ENCODE peak calls at places on chromosomes 4 and X, in seven cellular contexts. Y, K, G, V, U, I and O are unnamed samples.

GRCh38 chr4:20252656-20253271 is 1.1 kb downstream of the SLIT2 start:
- DNase-seq in Y (peak; percentile 82), K (no peak), G (no peak), V (peak; percentile 50), U (no peak), I (no peak), O (peak; percentile 68)

GRCh38 chr4:30495261-30496050 is 224.7 kb upstream of the PCDH7 start:
- DNase-seq in Y (no peak), K (no peak), G (no peak), V (no peak), U (no peak), I (no peak), O (no peak)

GRCh38 chrX:79259073-79259689 is 108.0 kb downstream of the ITM2A start:
- DNase-seq in Y (no peak), K (no peak), G (peak; percentile 59), V (no peak), U (peak; percentile 71), I (no peak), O (no peak)

GRCh38 chr4:2604614-2605013 is 68.2 kb downstream of the FAM193A start:
- DNase-seq in Y (no peak), K (no peak), G (no peak), V (no peak), U (no peak), I (no peak), O (no peak)

GRCh38 chr4:62490635-62491034 is 1290.5 kb downstream of the ADGRL3 start:
- DNase-seq in Y (no peak), K (no peak), G (no peak), V (no peak), U (no peak), I (peak; percentile 4), O (no peak)

GRCh38 chr4:94298725-94299252 is 43.8 kb downstream of the HPGDS start:
- DNase-seq in Y (no peak), K (peak; percentile 82), G (no peak), V (no peak), U (no peak), I (peak; percentile 56), O (no peak)

GRCh38 chr4:17368408-17368807 is 143.5 kb downstream of the QDPR start:
- DNase-seq in Y (no peak), K (no peak), G (no peak), V (no peak), U (no peak), I (no peak), O (no peak)

GRCh38 chr4:151202851-151203455 is 74.0 kb upstream of the PRSS48 start:
- DNase-seq in Y (no peak), K (no peak), G (no peak), V (no peak), U (no peak), I (no peak), O (no peak)

GRCh38 chr4:100736651-100737450 is 219.0 kb upstream of the EMCN start:
- DNase-seq in Y (no peak), K (no peak), G (no peak), V (peak; percentile 21), U (no peak), I (peak; percentile 87), O (no peak)

GRCh38 chr4:119035941-119036737 is 99.5 kb upstream of the MYOZ2 start:
- DNase-seq in Y (no peak), K (no peak), G (no peak), V (no peak), U (no peak), I (no peak), O (no peak)

GRCh38 chr4:82748176-82748575 is 50.4 kb downstream of the SCD5 start:
- DNase-seq in Y (no peak), K (no peak), G (no peak), V (no peak), U (no peak), I (peak; percentile 55), O (no peak)

GRCh38 chr4:153594208-153594607 is 89.9 kb upstream of the TLR2 start:
- DNase-seq in Y (no peak), K (no peak), G (no peak), V (no peak), U (no peak), I (no peak), O (no peak)

GRCh38 chrX:136473663-136474062 is 14.1 kb upstream of the BRS3 start:
- DNase-seq in Y (no peak), K (no peak), G (no peak), V (no peak), U (no peak), I (no peak), O (no peak)

GRCh38 chrX:40806511-40807220 is 71.3 kb upstream of the MED14 start:
- DNase-seq in Y (no peak), K (no peak), G (no peak), V (no peak), U (no peak), I (peak; percentile 28), O (no peak)

GRCh38 chr4:116688536-116688935 is 396.8 kb downstream of the TRAM1L1 start:
- DNase-seq in Y (no peak), K (no peak), G (no peak), V (no peak), U (no peak), I (no peak), O (no peak)

GRCh38 chr4:13548059-13548983 is 4.0 kb upstream of the NKX3-2 start:
- DNase-seq in Y (no peak), K (no peak), G (no peak), V (no peak), U (no peak), I (no peak), O (no peak)

GRCh38 chr4:105605493-105605892 is 53.1 kb downstream of the ARHGEF38 start:
- DNase-seq in Y (no peak), K (no peak), G (no peak), V (no peak), U (no peak), I (peak; percentile 51), O (no peak)

GRCh38 chr4:3369781-3370660 is 71.7 kb upstream of the HGFAC start:
- DNase-seq in Y (peak; percentile 82), K (no peak), G (no peak), V (no peak), U (peak; percentile 36), I (peak; percentile 53), O (no peak)

GRCh38 chr4:123352240-123352945 is 44.2 kb upstream of the SPRY1 start:
- DNase-seq in Y (no peak), K (no peak), G (no peak), V (no peak), U (no peak), I (peak; percentile 91), O (no peak)

GRCh38 chr4:143241892-143242291 is 57.2 kb downstream of the USP38 start:
- DNase-seq in Y (no peak), K (peak; percentile 24), G (no peak), V (no peak), U (no peak), I (peak; percentile 63), O (no peak)

GRCh38 chr4:173218411-173219125 is 50.0 kb downstream of the GALNT7 start:
- DNase-seq in Y (no peak), K (no peak), G (no peak), V (no peak), U (no peak), I (peak; percentile 27), O (no peak)

DNA sequence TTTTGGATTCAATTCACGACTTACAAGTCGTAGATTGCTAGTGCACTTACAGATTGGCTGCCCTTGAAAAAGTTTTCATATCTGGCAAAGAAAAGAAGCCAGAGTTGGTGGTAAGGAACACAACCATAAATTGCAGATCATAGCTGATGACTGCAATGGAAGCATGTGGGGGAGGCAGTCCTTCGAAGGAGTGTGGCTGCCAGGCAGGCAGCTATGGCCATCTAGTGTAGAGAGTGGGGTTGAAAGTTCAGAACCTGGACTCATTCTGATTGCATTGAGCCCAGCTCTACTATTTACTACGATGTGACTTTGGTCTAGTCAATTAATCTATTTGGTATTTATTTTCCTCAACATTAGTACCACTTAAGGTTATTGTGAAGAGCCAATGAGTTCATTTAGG is 4.5 kb downstream of the GPM6A start:
- DNase-seq in Y (no peak), K (no peak), G (no peak), V (no peak), U (no peak), I (no peak), O (no peak)
- H3K9me3 ChIP-seq in Y (no peaks in the 10 kb centered on the region), K (no peaks in the 10 kb centered on the region), G (no peaks in the 10 kb centered on the region), V (no peaks in the 10 kb centered on the region), U (no peaks in the 10 kb centered on the region), I (no peaks in the 10 kb centered on the region), O (no peaks in the 10 kb centered on the region)

DNA sequence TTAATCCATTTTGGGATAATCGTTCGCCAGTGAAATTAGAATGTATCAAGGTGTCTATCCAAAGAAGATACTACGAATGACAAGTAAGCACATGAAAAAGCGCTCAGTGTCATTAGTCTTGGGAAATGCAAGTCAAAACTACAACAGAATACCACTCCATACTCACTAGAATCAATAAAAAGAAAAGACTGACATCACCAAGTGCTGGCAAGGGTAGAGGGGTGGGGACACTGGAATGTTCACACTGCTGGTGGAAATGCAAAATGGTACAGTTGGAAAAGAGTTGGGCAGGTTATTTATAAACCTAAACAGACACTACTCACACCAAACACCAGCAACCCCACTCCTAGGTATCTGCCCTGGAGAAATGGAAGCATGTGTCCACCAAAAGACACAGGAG is 11.2 kb downstream of the WDR1 start:
- DNase-seq in Y (no peak), K (no peak), G (no peak), V (no peak), U (no peak), I (no peak), O (no peak)
- H3K4me1 ChIP-seq in Y (peaks cover 24% of the 10 kb centered on the region), K (peaks cover 55% of the 10 kb centered on the region), G (peaks cover 97% of the 10 kb centered on the region), V (peaks cover 30% of the 10 kb centered on the region), U (peaks cover 97% of the 10 kb centered on the region), I (peaks cover 80% of the 10 kb centered on the region), O (peaks cover 69% of the 10 kb centered on the region)

DNA sequence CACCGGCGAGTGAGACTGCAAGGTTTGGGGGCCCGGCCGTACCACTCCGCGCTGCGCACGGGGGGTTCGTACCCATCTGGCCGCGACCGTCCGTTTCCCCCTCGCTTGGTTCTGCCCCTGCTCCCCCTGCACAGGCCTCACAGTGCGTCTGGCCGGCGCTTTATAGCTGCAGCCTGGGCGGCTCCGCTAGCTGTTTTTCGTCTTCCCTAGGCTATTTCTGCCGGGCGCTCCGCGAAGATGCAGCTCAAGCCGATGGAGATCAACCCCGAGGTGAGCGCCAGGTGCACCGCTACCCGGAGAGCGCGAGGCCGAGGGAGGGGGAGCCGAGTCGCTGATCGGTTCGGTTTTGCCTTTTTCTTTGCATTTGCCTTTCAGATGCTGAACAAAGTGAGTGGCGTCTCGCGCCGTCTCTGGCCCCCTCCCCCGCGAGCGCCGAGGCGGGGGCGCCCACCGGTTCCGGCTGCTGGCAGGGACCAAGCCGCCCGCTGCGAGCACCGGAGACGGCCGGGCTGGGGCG is at the start of gene UCHL1:
- DNase-seq in Y (peak; percentile 81), K (no peak), G (no peak), V (peak; percentile 21), U (no peak), I (no peak), O (no peak)
- H3K27ac ChIP-seq in Y (no peak within 1 kb of the TSS), K (no peak within 1 kb of the TSS), G (no peak within 1 kb of the TSS), V (no peak within 1 kb of the TSS), U (no peak within 1 kb of the TSS), I (no peak within 1 kb of the TSS), O (no peak within 1 kb of the TSS)

DNA sequence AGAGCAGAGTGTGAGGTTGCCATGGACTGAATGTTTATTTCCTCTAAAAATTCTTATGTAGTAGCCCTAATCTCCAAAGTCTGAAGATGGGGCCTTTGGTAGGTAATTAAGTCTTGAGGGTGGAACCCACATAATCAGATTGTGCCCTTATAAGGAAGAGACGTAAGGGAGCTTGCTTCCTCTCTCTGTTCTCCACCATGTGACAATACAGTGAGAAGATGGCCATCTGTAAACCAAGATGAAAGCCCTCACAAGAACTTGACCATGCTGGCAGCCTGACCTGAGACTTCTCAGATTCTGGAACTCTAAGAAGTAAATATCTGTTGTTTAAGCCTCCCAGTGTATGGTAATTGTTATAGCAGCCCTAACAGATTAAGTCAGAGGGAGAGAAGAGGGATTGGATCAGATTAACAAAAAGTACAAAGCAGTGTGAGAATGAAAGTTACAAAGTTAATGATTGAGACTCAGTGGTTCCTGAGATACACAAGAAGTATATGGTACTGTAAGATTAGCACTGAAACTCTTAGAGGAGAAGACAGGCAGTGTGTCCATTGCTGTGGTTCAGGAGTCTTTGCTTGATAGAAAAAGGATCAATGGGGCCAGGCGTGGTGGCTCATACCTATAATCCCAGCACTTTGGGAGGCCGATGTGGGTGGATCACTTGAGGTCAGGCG is 82.5 kb upstream of the GC start:
- DNase-seq in Y (no peak), K (no peak), G (no peak), V (no peak), U (no peak), I (no peak), O (no peak)
- H3K9me3 ChIP-seq in Y (peaks cover 2% of the 10 kb centered on the region), K (peaks cover 75% of the 10 kb centered on the region), G (no peaks in the 10 kb centered on the region), V (no peaks in the 10 kb centered on the region), U (no peaks in the 10 kb centered on the region), I (peaks cover 2% of the 10 kb centered on the region), O (peaks cover 5% of the 10 kb centered on the region)